ENCODE peak calls at places on chromosomes 5 and 9, in nine cellular contexts. M is EL; N is foreskin fibroblast; X is stimulated activated CD8-positive, alpha-beta memory T cell treated with anti-CD3 and anti-CD28 coated beads, Interleukin-4, amount 100 ng/mL, for 1 hour; B is DMS 273 treated with DMSO at 0.1 percent for 48 hours; H is activated CD4-positive, alpha-beta T cell treated with anti-CD3 and anti-CD28 coated beads for 48 hours; T is effector memory CD4-positive, alpha-beta T cell; A is activated naive CD4-positive, alpha-beta T cell treated with anti-CD3 and anti-CD28 coated beads for 36 hours; S is bronchial epithelial cell. G is an unnamed sample.

GRCh38 chr9:17905356-17906203 is 326.7 kb downstream of the SH3GL2 start:
- DNase-seq in M (no peak), N (no peak), X (no peak), B (no peak), H (no peak), T (no peak), A (no peak), S (no peak), G (peak; percentile 23)

GRCh38 chr5:9188956-9189355 is 356.9 kb downstream of the SEMA5A start:
- DNase-seq in M (no peak), N (no peak), X (no peak), B (no peak), H (no peak), T (no peak), A (no peak), S (no peak), G (no peak)

GRCh38 chr5:10268100-10268499 is 18.0 kb downstream of the CCT5 start:
- DNase-seq in M (no peak), N (no peak), X (no peak), B (no peak), H (no peak), T (no peak), A (no peak), S (no peak), G (peak; percentile 4)

GRCh38 chr9:108207611-108208051 is 648.2 kb downstream of the ACTL7B start:
- DNase-seq in M (peak; percentile 11), N (peak; percentile 40), X (no peak), B (no peak), H (no peak), T (no peak), A (no peak), S (no peak), G (no peak)

GRCh38 chr5:177040814-177041410 is 18.4 kb downstream of the ZNF346 start:
- DNase-seq in M (peak; percentile 26), N (peak; percentile 50), X (no peak), B (no peak), H (peak; percentile 9), T (no peak), A (no peak), S (peak; percentile 23), G (no peak)

GRCh38 chr9:99336005-99336404 is 113.9 kb downstream of the SEC61B start:
- DNase-seq in M (no peak), N (no peak), X (no peak), B (no peak), H (no peak), T (no peak), A (no peak), S (no peak), G (no peak)

GRCh38 chr9:129241725-129242124 is 63.7 kb upstream of the IER5L start:
- DNase-seq in M (no peak), N (no peak), X (no peak), B (no peak), H (no peak), T (no peak), A (no peak), S (no peak), G (no peak)

GRCh38 chr9:34551751-34552605 is 29.2 kb upstream of the ENHO start:
- DNase-seq in M (no peak), N (no peak), X (no peak), B (no peak), H (no peak), T (no peak), A (no peak), S (no peak), G (no peak)

GRCh38 chr9:133727876-133728441 is 10.2 kb downstream of the SARDH start:
- DNase-seq in M (no peak), N (no peak), X (no peak), B (no peak), H (peak; percentile 1), T (no peak), A (no peak), S (no peak), G (peak; percentile 8)

G was measured in testis.